ENCODE peak calls at places on chromosomes 12 and 14, in five cellular contexts. W is HepG2, B is HCT116, L is GM12878, C is K562. O is an unnamed sample.

GRCh38 chr14:68638056-68638816 is 154.6 kb downstream of the ZFP36L1 start:
- DNase-seq in W (peak; percentile 45), B (no peak), L (no peak), C (no peak), O (peak; percentile 42)

GRCh38 chr12:93946542-93947150 is 201.7 kb upstream of the PLXNC1 start:
- DNase-seq in W (no peak), B (no peak), L (no peak), C (no peak), O (no peak)

GRCh38 chr12:52066346-52067080 is 3.3 kb upstream of the ATG101 start:
- DNase-seq in W (no peak), B (no peak), L (no peak), C (no peak), O (no peak)

GRCh38 chr12:47394070-47394469 is 311.8 kb downstream of the RPAP3 start:
- DNase-seq in W (no peak), B (no peak), L (no peak), C (no peak), O (no peak)

GRCh38 chr12:120067084-120067869 is 49.3 kb downstream of the RAB35 start:
- DNase-seq in W (no peak), B (no peak), L (no peak), C (no peak), O (no peak)

GRCh38 chr14:95609398-95609990 is 74.6 kb downstream of the GLRX5 start:
- DNase-seq in W (peak; percentile 39), B (peak; percentile 42), L (no peak), C (peak; percentile 15), O (no peak)

GRCh38 chr12:105462336-105462735 is 131.8 kb downstream of the C12orf75 start:
- DNase-seq in W (no peak), B (no peak), L (no peak), C (no peak), O (no peak)

GRCh38 chr12:80643961-80644360 is 63.5 kb upstream of the MYF6 start:
- DNase-seq in W (no peak), B (no peak), L (no peak), C (no peak), O (no peak)

GRCh38 chr14:36271939-36272907 is 48.2 kb downstream of the MBIP start:
- DNase-seq in W (no peak), B (no peak), L (no peak), C (no peak), O (no peak)

GRCh38 chr12:92257261-92257660 is 111.6 kb upstream of the BTG1 start:
- DNase-seq in W (no peak), B (no peak), L (no peak), C (no peak), O (no peak)

GRCh38 chr14:21308132-21308478 is 28.2 kb downstream of the RPGRIP1 start:
- DNase-seq in W (peak; percentile 89), B (no peak), L (no peak), C (peak; percentile 29), O (no peak)

GRCh38 chr12:116964004-116964739 is 53.4 kb downstream of the FBXW8 start:
- DNase-seq in W (no peak), B (no peak), L (no peak), C (no peak), O (no peak)

GRCh38 chr12:62802981-62803380 is 132.0 kb downstream of the PPM1H start:
- DNase-seq in W (no peak), B (no peak), L (no peak), C (no peak), O (no peak)

GRCh38 chr12:115623764-115624334 is 653.6 kb downstream of the MED13L start:
- DNase-seq in W (no peak), B (no peak), L (no peak), C (no peak), O (peak; percentile 61)

DNA sequence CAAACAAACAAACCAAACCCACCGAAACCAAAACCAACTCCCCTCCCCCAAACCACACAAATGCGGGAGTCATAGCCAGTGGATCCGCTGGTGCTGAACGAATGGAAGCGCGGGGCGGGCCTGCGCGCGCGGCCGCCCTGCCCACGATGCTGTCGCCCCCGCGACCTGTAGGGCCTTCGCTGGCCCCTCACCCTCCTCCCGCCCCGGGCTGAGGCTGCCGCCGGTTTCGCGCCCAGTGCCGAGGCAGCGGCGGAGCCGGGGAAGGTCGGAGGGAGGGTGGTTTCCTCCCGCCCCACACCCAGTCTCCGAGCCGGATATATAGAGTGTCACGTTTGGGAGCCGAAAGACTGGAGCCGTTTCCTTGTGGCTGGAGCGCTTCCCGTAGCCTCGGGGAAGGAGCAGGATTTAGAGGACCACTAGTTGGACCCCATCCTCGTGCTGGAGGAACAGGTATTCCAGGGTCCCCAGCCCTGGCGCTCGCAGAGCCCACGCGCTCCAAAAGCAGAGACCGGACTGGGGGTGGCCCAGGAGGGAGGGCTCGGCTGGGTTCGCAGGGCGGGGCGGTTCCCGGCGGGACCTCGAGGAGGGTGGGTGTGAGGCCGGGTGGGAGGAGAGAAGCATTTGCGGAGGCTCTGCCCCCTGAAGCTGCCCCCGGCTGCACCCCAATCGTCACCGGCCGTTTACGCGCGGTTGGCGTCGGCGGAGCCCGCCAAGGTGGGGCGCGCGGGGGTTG is at the start of gene FAR2:
- DNase-seq in W (no peak), B (no peak), L (no peak), C (peak; percentile 70), O (peak; percentile 75)
- TF ChIP-seq SRF in W (no peak), B (no peak), L (no peak), C (no peak), O (no peak)

DNA sequence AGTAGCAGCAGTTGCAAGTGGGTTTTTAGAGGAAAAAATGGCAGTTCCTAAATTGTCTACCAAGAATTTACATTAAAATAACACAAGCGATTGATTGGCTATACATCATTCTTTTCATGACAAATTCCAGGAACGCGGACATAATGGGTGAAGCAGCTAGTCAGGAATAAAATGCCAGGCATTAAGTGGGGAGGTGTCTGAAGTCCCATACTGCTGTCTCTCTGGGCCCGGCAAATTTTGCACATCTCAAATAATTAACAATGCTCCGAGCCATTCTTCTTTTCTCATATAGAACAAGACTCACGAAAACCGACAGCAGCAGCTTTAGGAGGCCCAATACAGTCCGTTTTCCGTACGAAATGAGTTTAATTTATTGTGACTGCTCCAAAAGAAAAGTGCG is 696 bp downstream of the RPL36AL start:
- DNase-seq in W (no peak), B (no peak), L (no peak), C (no peak), O (no peak)
- TF ChIP-seq SRF in W (no peak), B (no peak), L (no peak), C (no peak), O (no peak)

GRCh38 chr12:28866715-28867503 is 282.2 kb upstream of the FAR2 start:
- DNase-seq in W (no peak), B (no peak), L (no peak), C (no peak), O (no peak)
- TF ChIP-seq SRF in W (no peak), B (no peak), L (no peak), C (no peak), O (no peak)

DNA sequence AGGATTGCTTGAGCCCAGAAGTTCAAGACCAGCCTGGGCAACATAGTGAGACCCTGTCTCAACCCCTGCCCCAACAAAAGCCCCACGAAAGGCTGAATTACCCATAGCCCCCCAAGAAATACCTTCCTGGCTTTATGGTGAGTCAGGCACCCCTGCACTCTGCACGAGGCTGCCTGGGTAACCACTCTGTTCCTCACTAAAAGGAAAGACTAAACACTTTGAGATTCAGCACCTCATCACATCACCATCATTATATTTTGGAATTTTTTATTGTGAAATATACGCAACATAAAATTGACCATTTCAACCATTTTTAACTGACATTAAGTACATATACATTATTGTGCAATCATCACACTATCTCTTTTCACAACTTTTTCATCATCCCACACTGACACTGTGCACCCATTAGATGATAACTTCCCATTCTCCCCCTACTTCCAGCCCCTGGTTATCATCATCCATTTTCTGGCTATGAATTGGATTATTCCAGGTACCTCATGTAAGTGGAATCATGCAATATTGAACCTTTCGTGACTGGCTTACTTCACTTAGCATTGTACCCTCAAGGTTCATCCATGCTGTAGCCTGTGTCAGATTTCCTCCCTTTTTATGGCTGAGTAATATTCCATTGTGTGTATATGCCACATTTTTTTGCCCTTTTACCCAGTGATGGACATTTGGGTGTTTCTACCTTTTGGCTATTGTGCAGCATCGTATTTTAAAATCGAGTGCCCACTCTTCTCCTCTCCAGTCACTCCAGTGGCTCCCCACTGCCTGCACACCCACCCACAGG is 51.5 kb downstream of the TSPAN9 start:
- DNase-seq in W (no peak), B (no peak), L (no peak), C (no peak), O (no peak)
- TF ChIP-seq SRF in W (no peak), B (no peak), L (no peak), C (no peak), O (no peak)

DNA sequence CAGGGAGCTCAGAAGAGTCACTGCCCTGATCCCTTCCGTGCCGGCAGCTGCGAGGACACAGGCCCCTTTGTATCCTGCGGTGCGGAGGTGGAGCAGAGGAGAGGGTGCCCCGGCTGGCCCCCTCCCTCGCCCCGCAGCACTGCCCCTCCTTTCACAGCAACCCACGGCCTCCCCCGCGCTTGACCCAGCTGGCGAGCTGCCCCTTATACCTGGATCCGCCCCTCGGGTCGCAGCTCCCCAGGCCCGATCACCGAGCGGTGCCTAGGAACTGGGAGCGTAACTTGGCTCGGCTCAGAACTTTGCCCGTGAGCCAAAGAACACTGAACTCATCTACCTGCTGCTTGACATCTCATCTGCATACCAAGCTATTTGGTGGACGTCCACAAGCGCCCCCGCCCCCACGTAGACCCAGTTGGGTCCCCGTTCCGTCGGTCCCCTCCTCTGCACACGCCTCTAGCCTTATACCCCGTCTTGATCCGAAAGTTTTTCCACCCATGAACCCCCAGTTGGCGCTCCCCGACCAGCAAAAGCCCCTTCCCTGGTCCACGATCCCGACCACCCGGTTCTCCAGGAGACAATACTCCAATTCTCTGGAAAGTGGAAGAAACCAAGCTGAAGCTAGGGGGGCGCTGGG is 697 bp upstream of the DNAJC14 start:
- DNase-seq in W (no peak), B (no peak), L (no peak), C (peak; percentile 82), O (peak; percentile 84)
- TF ChIP-seq SRF in W (no peak), B (no peak), L (no peak), C (no peak), O (no peak)

DNA sequence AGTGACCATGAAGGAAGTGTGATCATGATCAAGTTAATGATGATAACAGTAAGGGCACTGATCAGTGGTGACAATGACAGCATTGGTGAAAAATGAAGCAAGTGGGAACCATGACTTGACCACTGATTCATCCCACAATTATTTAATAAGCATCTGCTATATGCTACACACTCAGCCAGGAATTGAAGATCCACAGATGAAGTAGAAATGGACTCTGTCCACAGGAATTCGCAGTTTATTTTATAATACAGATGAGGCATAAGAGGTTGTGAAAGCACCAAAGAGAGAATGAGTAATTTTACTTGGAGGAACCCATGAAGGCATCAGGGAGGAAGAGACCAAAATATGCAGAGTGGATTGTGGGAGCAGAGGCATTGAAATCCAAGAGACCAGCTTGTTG is 33.8 kb upstream of the SMUG1 start:
- DNase-seq in W (no peak), B (no peak), L (no peak), C (no peak), O (no peak)
- TF ChIP-seq SRF in W (no peak), B (no peak), L (no peak), C (no peak), O (no peak)

DNA sequence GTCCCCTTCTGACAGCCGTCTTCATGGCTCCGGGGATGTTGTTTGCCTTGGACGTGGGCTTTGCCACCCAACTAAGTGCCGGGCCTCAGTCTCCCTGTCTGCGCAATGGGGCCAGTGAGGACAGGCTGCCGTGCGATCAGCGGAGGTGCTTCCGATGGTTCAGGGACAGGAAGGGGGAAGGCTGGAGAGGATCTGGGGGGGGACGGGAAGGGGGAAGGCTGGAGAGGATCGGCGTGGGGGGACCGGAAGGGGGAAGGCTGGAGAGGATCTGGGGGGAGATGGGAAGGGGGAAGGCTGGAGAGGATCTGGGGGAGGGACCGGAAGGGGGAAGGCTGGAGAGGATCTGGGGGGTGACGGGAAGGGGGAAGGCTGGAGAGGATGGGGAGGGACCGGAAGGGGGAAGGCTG is 3.4 kb downstream of the MMP17 start:
- DNase-seq in W (no peak), B (no peak), L (no peak), C (no peak), O (no peak)
- TF ChIP-seq SRF in W (no peak), B (no peak), L (no peak), C (no peak), O (no peak)

O was measured in H1.